ENCODE peak calls at places on chromosomes 16 and 17, in seven cellular contexts. One of them, this sample, is unnamed.

GRCh38 chr17:45406107-45406506 is 26.6 kb downstream of the ARHGAP27 start:
- DNase-seq in DND-41: no peak
- DNase-seq in fibroblast of villous mesenchyme: no peak
- DNase-seq in AG04450: no peak
- DNase-seq in esophagus squamous epithelium: no peak
- DNase-seq in fibroblast of lung: no peak
- DNase-seq in tibial artery: no peak
- DNase-seq in this sample: no peak

GRCh38 chr16:70428178-70428998 is 10.5 kb downstream of the ST3GAL2 start:
- DNase-seq in esophagus squamous epithelium: peak
- DNase-seq in DND-41: peak
- DNase-seq in fibroblast of villous mesenchyme: peak
- DNase-seq in tibial artery: peak
- DNase-seq in fibroblast of lung: peak
- DNase-seq in AG04450: peak
- DNase-seq in this sample: peak

GRCh38 chr17:77962349-77962748 is 3.8 kb downstream of the TNRC6C start:
- DNase-seq in tibial artery: no peak
- DNase-seq in fibroblast of villous mesenchyme: no peak
- DNase-seq in fibroblast of lung: no peak
- DNase-seq in DND-41: no peak
- DNase-seq in AG04450: no peak
- DNase-seq in esophagus squamous epithelium: no peak
- DNase-seq in this sample: no peak

GRCh38 chr16:16041196-16041892 is 91.9 kb downstream of the ABCC1 start:
- DNase-seq in fibroblast of villous mesenchyme: no peak
- DNase-seq in AG04450: no peak
- DNase-seq in tibial artery: no peak
- DNase-seq in DND-41: peak
- DNase-seq in fibroblast of lung: no peak
- DNase-seq in esophagus squamous epithelium: no peak
- DNase-seq in this sample: no peak

GRCh38 chr16:66606000-66606751 is 1.7 kb downstream of the CMTM3 start:
- DNase-seq in DND-41: no peak
- DNase-seq in fibroblast of villous mesenchyme: no peak
- DNase-seq in tibial artery: no peak
- DNase-seq in esophagus squamous epithelium: no peak
- DNase-seq in fibroblast of lung: no peak
- DNase-seq in AG04450: no peak
- DNase-seq in this sample: no peak

GRCh38 chr16:21157632-21158031 is 842 bp upstream of the LDAF1 start:
- DNase-seq in AG04450: no peak
- DNase-seq in fibroblast of villous mesenchyme: no peak
- DNase-seq in fibroblast of lung: no peak
- DNase-seq in esophagus squamous epithelium: no peak
- DNase-seq in tibial artery: no peak
- DNase-seq in DND-41: no peak
- DNase-seq in this sample: no peak

GRCh38 chr17:13994050-13994449 is 75.3 kb upstream of the COX10 start:
- DNase-seq in AG04450: no peak
- DNase-seq in esophagus squamous epithelium: no peak
- DNase-seq in fibroblast of villous mesenchyme: no peak
- DNase-seq in tibial artery: no peak
- DNase-seq in DND-41: no peak
- DNase-seq in fibroblast of lung: no peak
- DNase-seq in this sample: no peak

GRCh38 chr16:11138769-11139623 is 117.0 kb downstream of the SOCS1 start:
- DNase-seq in AG04450: no peak
- DNase-seq in fibroblast of lung: peak
- DNase-seq in DND-41: no peak
- DNase-seq in esophagus squamous epithelium: no peak
- DNase-seq in fibroblast of villous mesenchyme: peak
- DNase-seq in tibial artery: peak
- DNase-seq in this sample: peak

GRCh38 chr16:8905795-8906591 is 23.8 kb downstream of the LITAFD start:
- DNase-seq in DND-41: no peak
- DNase-seq in AG04450: no peak
- DNase-seq in fibroblast of lung: no peak
- DNase-seq in fibroblast of villous mesenchyme: no peak
- DNase-seq in esophagus squamous epithelium: no peak
- DNase-seq in tibial artery: no peak
- DNase-seq in this sample: no peak

GRCh38 chr16:67396159-67396774 is 3.0 kb upstream of the TPPP3 start:
- DNase-seq in DND-41: no peak
- DNase-seq in fibroblast of lung: peak
- DNase-seq in esophagus squamous epithelium: no peak
- DNase-seq in AG04450: no peak
- DNase-seq in fibroblast of villous mesenchyme: peak
- DNase-seq in tibial artery: peak
- DNase-seq in this sample: peak

GRCh38 chr16:14502932-14503741 is 126.9 kb downstream of the PARN start:
- DNase-seq in AG04450: peak
- DNase-seq in DND-41: no peak
- DNase-seq in esophagus squamous epithelium: no peak
- DNase-seq in fibroblast of lung: peak
- DNase-seq in fibroblast of villous mesenchyme: peak
- DNase-seq in tibial artery: no peak
- DNase-seq in this sample: peak

GRCh38 chr17:9935408-9935807 is 30.3 kb upstream of the RCVRN start:
- DNase-seq in esophagus squamous epithelium: no peak
- DNase-seq in fibroblast of lung: peak
- DNase-seq in DND-41: no peak
- DNase-seq in AG04450: no peak
- DNase-seq in fibroblast of villous mesenchyme: peak
- DNase-seq in tibial artery: peak
- DNase-seq in this sample: no peak

GRCh38 chr17:65987988-65988387 is 203.9 kb downstream of the CEP112 start:
- DNase-seq in esophagus squamous epithelium: no peak
- DNase-seq in tibial artery: no peak
- DNase-seq in fibroblast of lung: peak
- DNase-seq in fibroblast of villous mesenchyme: peak
- DNase-seq in AG04450: peak
- DNase-seq in DND-41: no peak
- DNase-seq in this sample: peak

GRCh38 chr17:16988749-16989229 is 16.9 kb upstream of the TNFRSF13B start:
- DNase-seq in DND-41: no peak
- DNase-seq in fibroblast of lung: no peak
- DNase-seq in esophagus squamous epithelium: no peak
- DNase-seq in tibial artery: no peak
- DNase-seq in AG04450: no peak
- DNase-seq in fibroblast of villous mesenchyme: peak
- DNase-seq in this sample: peak

GRCh38 chr17:41730479-41730878 is 4.0 kb downstream of the HAP1 start:
- DNase-seq in AG04450: no peak
- DNase-seq in fibroblast of lung: no peak
- DNase-seq in fibroblast of villous mesenchyme: no peak
- DNase-seq in tibial artery: no peak
- DNase-seq in esophagus squamous epithelium: no peak
- DNase-seq in DND-41: no peak
- DNase-seq in this sample: no peak

GRCh38 chr16:27463741-27464662 is 62.0 kb downstream of the IL21R start:
- DNase-seq in esophagus squamous epithelium: no peak
- DNase-seq in tibial artery: no peak
- DNase-seq in fibroblast of villous mesenchyme: no peak
- DNase-seq in AG04450: no peak
- DNase-seq in fibroblast of lung: no peak
- DNase-seq in DND-41: no peak
- DNase-seq in this sample: no peak

GRCh38 chr17:82915010-82915696 is 75.3 kb upstream of the ZNF750 start:
- DNase-seq in AG04450: no peak
- DNase-seq in esophagus squamous epithelium: no peak
- DNase-seq in tibial artery: no peak
- DNase-seq in fibroblast of lung: no peak
- DNase-seq in DND-41: no peak
- DNase-seq in fibroblast of villous mesenchyme: no peak
- DNase-seq in this sample: no peak

GRCh38 chr16:57759541-57760356 is 24.2 kb downstream of the KATNB1 start:
- DNase-seq in AG04450: no peak
- DNase-seq in esophagus squamous epithelium: no peak
- DNase-seq in tibial artery: no peak
- DNase-seq in DND-41: no peak
- DNase-seq in fibroblast of lung: no peak
- DNase-seq in fibroblast of villous mesenchyme: no peak
- DNase-seq in this sample: no peak

GRCh38 chr16:85289760-85290625 is 177.7 kb upstream of the CIBAR2 start:
- DNase-seq in DND-41: no peak
- DNase-seq in tibial artery: no peak
- DNase-seq in fibroblast of lung: no peak
- DNase-seq in esophagus squamous epithelium: no peak
- DNase-seq in AG04450: no peak
- DNase-seq in fibroblast of villous mesenchyme: no peak
- DNase-seq in this sample: no peak

GRCh38 chr16:51839697-51840462 is 688.8 kb upstream of the SALL1 start:
- DNase-seq in DND-41: no peak
- DNase-seq in esophagus squamous epithelium: no peak
- DNase-seq in tibial artery: no peak
- DNase-seq in fibroblast of villous mesenchyme: no peak
- DNase-seq in AG04450: no peak
- DNase-seq in fibroblast of lung: peak
- DNase-seq in this sample: no peak

DNA sequence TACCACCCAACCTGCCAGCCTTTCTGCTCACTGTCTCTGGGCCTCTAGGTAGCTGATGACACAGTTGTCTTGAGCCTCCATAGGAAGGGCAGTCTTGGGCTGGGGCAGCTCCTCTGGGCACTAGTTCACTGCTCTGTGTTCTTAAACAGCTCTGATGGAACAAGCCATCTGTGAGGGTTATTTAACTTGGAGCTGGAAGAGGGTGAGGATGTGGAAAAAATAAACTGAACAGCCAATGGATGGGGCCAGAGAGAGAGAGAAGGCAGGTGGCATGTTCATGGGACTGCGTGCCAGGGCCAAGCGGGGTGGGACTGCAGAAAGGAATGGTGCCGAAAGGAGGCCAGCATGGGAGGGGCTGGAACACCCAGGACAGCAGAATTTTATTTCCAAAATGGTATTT is 52.6 kb downstream of the HIC1 start:
- DNase-seq in fibroblast of villous mesenchyme: no peak
- DNase-seq in DND-41: no peak
- DNase-seq in AG04450: no peak
- DNase-seq in esophagus squamous epithelium: no peak
- DNase-seq in fibroblast of lung: no peak
- DNase-seq in tibial artery: peak
- DNase-seq in this sample: no peak
- TF ChIP-seq CTCF in fibroblast of villous mesenchyme: no peak
- TF ChIP-seq CTCF in DND-41: no peak
- TF ChIP-seq CTCF in AG04450: no peak
- TF ChIP-seq CTCF in esophagus squamous epithelium: no peak
- TF ChIP-seq CTCF in fibroblast of lung: no peak
- TF ChIP-seq CTCF in tibial artery: no peak
- TF ChIP-seq CTCF in this sample: no peak

GRCh38 chr16:89709716-89710480 is 8.4 kb upstream of the SPATA2L start:
- DNase-seq in fibroblast of lung: no peak
- DNase-seq in tibial artery: no peak
- DNase-seq in DND-41: no peak
- DNase-seq in fibroblast of villous mesenchyme: no peak
- DNase-seq in esophagus squamous epithelium: no peak
- DNase-seq in AG04450: no peak
- DNase-seq in this sample: no peak

GRCh38 chr16:89711601-89712475 is 8.9 kb downstream of the VPS9D1 start:
- DNase-seq in esophagus squamous epithelium: no peak
- DNase-seq in AG04450: no peak
- DNase-seq in tibial artery: no peak
- DNase-seq in DND-41: peak
- DNase-seq in fibroblast of lung: peak
- DNase-seq in fibroblast of villous mesenchyme: peak
- DNase-seq in this sample: peak

GRCh38 chr16:89709166-89709565 is 7.7 kb upstream of the SPATA2L start:
- DNase-seq in AG04450: no peak
- DNase-seq in fibroblast of villous mesenchyme: no peak
- DNase-seq in fibroblast of lung: no peak
- DNase-seq in DND-41: no peak
- DNase-seq in tibial artery: no peak
- DNase-seq in esophagus squamous epithelium: no peak
- DNase-seq in this sample: no peak

GRCh38 chr16:89710709-89711564 is 9.4 kb upstream of the SPATA2L start:
- DNase-seq in tibial artery: no peak
- DNase-seq in AG04450: no peak
- DNase-seq in fibroblast of villous mesenchyme: no peak
- DNase-seq in fibroblast of lung: no peak
- DNase-seq in DND-41: no peak
- DNase-seq in esophagus squamous epithelium: no peak
- DNase-seq in this sample: no peak

GRCh38 chr16:89712476-89712805 is 8.3 kb downstream of the VPS9D1 start:
- DNase-seq in fibroblast of villous mesenchyme: peak
- DNase-seq in fibroblast of lung: peak
- DNase-seq in tibial artery: no peak
- DNase-seq in DND-41: no peak
- DNase-seq in esophagus squamous epithelium: no peak
- DNase-seq in AG04450: no peak
- DNase-seq in this sample: peak
- H3K4me3 ChIP-seq in fibroblast of villous mesenchyme: peak
- H3K4me3 ChIP-seq in fibroblast of lung: peak
- H3K4me3 ChIP-seq in tibial artery: no peak
- H3K4me3 ChIP-seq in DND-41: peak
- H3K4me3 ChIP-seq in esophagus squamous epithelium: peak
- H3K4me3 ChIP-seq in AG04450: peak
- H3K4me3 ChIP-seq in this sample: peak

DNA sequence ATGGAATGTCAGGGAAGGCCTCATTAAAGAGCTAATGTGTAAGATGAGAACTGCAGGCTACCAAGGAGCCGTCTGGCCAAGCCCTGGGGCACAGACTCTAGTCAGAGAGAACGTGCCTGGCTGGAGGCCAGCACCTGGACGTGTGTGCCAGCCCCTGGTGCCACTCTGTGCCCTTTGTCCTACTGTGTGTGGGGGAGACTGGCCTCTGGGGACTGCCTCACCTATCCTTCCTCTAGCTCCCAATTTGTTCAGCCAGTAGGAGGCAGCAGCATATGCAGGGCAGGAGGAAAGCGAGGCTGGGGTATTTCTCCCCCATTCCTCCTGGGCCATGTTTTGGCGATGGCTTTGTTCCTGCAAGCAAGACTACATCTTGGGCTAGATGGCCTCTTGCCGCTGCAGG is 37.1 kb downstream of the KNOP1 start:
- DNase-seq in fibroblast of villous mesenchyme: no peak
- DNase-seq in DND-41: no peak
- DNase-seq in tibial artery: peak
- DNase-seq in esophagus squamous epithelium: no peak
- DNase-seq in AG04450: no peak
- DNase-seq in fibroblast of lung: no peak
- DNase-seq in this sample: no peak
- TF ChIP-seq CTCF in fibroblast of villous mesenchyme: peak
- TF ChIP-seq CTCF in DND-41: no peak
- TF ChIP-seq CTCF in tibial artery: no peak
- TF ChIP-seq CTCF in esophagus squamous epithelium: no peak
- TF ChIP-seq CTCF in AG04450: peak
- TF ChIP-seq CTCF in fibroblast of lung: no peak
- TF ChIP-seq CTCF in this sample: peak

DNA sequence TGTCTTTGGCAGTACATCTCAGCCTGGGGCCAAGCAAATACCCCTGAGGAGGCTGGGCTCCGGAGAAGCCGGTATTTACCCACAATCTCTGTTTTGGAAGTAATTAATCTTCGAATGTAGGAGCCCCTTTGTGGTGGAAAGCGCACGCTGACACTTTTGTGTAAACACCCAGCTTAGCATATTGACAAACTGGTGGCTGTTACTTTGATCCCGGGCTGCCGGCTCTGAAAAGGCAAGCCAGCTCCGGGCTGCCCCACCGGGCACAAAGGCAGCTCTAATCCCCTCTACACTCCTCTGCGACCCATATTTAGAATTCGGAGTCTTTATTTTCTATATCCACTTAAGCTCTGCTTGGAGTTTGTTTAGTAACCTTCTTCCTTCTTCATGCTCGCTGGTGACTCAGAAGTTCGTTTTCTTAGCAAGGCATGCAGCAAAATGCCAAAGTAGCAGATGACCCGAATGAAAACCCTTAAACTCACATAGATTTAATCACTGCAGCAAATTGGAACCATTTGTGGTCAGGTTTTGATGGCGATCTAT is 144.0 kb upstream of the IRX3 start:
- DNase-seq in tibial artery: no peak
- DNase-seq in AG04450: no peak
- DNase-seq in fibroblast of villous mesenchyme: peak
- DNase-seq in fibroblast of lung: peak
- DNase-seq in esophagus squamous epithelium: no peak
- DNase-seq in DND-41: no peak
- DNase-seq in this sample: peak
- H3K4me3 ChIP-seq in tibial artery: no peak
- H3K4me3 ChIP-seq in AG04450: no peak
- H3K4me3 ChIP-seq in fibroblast of villous mesenchyme: no peak
- H3K4me3 ChIP-seq in fibroblast of lung: no peak
- H3K4me3 ChIP-seq in esophagus squamous epithelium: no peak
- H3K4me3 ChIP-seq in DND-41: no peak
- H3K4me3 ChIP-seq in this sample: no peak

This sample was measured in choroid plexus epithelial cell.